ENCODE peak calls at places on chromosomes 3 and 15, in four cellular contexts. I is NB4, G is fibroblast of lung, R is brain microvascular endothelial cell. Q is an unnamed sample.

GRCh38 chr15:50893976-50894375 is 14.5 kb upstream of the AP4E1 start:
- DNase-seq in I (no peak), R (no peak), G (no peak), Q (no peak)

GRCh38 chr3:50299929-50300680 is 900 bp upstream of the HYAL3 start:
- DNase-seq in I (peak), G (no peak), R (no peak), Q (peak)

GRCh38 chr15:82545478-82545877 is 5.2 kb upstream of the RPS17 start:
- DNase-seq in G (no peak), I (no peak), R (no peak), Q (no peak)

GRCh38 chr15:38781196-38781595 is 216.6 kb upstream of the RASGRP1 start:
- DNase-seq in I (no peak), G (no peak), R (no peak), Q (no peak)

GRCh38 chr3:73512095-73512494 is 112.6 kb downstream of the PDZRN3 start:
- DNase-seq in I (no peak), G (peak), R (no peak), Q (peak)

GRCh38 chr3:33360136-33360825 is 79.9 kb downstream of the UBP1 start:
- DNase-seq in G (peak), I (no peak), R (peak), Q (peak)

GRCh38 chr15:43412096-43412495 is 41.2 kb downstream of the TUBGCP4 start:
- DNase-seq in R (no peak), G (no peak), I (no peak), Q (no peak)

GRCh38 chr15:75650908-75651809 is 3.4 kb downstream of the SNX33 start:
- DNase-seq in R (no peak), I (peak), G (peak), Q (no peak)

GRCh38 chr3:44584646-44585501 is at the start of gene ZNF660:
- DNase-seq in G (peak), I (peak), R (peak), Q (peak)

GRCh38 chr3:89314454-89314853 is 207.0 kb downstream of the EPHA3 start:
- DNase-seq in I (peak), G (peak), R (peak), Q (peak)

GRCh38 chr3:133992951-133993595 is 36.7 kb downstream of the SLCO2A1 start:
- DNase-seq in G (peak), R (no peak), I (no peak), Q (no peak)

GRCh38 chr3:62768896-62769295 is 106.3 kb downstream of the CADPS start:
- DNase-seq in G (no peak), I (no peak), R (no peak), Q (no peak)

GRCh38 chr3:81214626-81215025 is 546.8 kb downstream of the GBE1 start:
- DNase-seq in R (no peak), G (peak), I (no peak), Q (no peak)

GRCh38 chr3:23888617-23889228 is 28.1 kb downstream of the NKIRAS1 start:
- DNase-seq in R (peak), I (peak), G (peak), Q (peak)

GRCh38 chr3:157549498-157549897 is 46.3 kb upstream of the VEPH1 start:
- DNase-seq in G (no peak), I (no peak), R (no peak), Q (no peak)

GRCh38 chr3:77329161-77329560 is 289.3 kb downstream of the ROBO2 start:
- DNase-seq in I (no peak), G (peak), R (no peak), Q (no peak)

GRCh38 chr3:25246921-25247320 is 181.1 kb upstream of the RARB start:
- DNase-seq in G (no peak), R (no peak), I (no peak), Q (no peak)

GRCh38 chr3:195196266-195196665 is 74.7 kb downstream of the XXYLT1 start:
- DNase-seq in R (peak), G (peak), I (no peak), Q (peak)

GRCh38 chr15:88015228-88015860 is 241.2 kb downstream of the NTRK3 start:
- DNase-seq in R (no peak), G (no peak), I (no peak), Q (peak)

GRCh38 chr3:66256806-66257205 is 36.0 kb downstream of the SLC25A26 start:
- DNase-seq in I (no peak), G (peak), R (no peak), Q (peak)

GRCh38 chr3:66497982-66498671 is 2.7 kb downstream of the LRIG1 start:
- DNase-seq in R (no peak), I (no peak), G (no peak), Q (no peak)

GRCh38 chr15:69790632-69791031 is 307.1 kb downstream of the TLE3 start:
- DNase-seq in G (no peak), I (no peak), R (no peak), Q (no peak)

DNA sequence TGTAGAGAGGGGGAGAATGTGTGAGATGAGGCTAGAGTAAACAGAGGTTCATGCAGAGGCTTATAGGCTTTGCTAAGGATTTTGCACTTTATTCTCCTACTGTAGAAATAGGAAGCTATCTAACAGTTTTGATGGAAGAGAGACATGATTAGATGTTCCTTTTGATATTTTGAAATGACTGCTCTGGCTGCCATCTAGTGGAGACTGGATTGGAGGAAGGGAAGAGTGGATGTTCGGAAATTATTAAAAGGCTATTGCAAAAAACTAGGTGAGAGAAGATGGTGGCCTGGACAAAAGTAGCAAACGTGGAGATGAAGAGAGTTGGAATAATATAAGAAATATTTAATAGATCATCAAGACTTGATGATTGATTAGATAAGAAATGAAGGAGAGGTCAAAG is 42.2 kb downstream of the SYN2 start:
- DNase-seq in G (peak), R (no peak), I (peak), Q (no peak)
- TF ChIP-seq CTCF in G (no peak), R (peak), I (peak), Q (peak)

GRCh38 chr3:186021673-186022362 is 84.0 kb upstream of the TRA2B start:
- DNase-seq in G (peak), I (no peak), R (peak), Q (peak)

GRCh38 chr3:186022931-186023330 is 85.1 kb upstream of the TRA2B start:
- DNase-seq in I (no peak), G (no peak), R (no peak), Q (no peak)

GRCh38 chr3:186025161-186025560 is 83.7 kb downstream of the ETV5 start:
- DNase-seq in G (peak), I (no peak), R (peak), Q (peak)

GRCh38 chr3:186024210-186024609 is 84.7 kb downstream of the ETV5 start:
- DNase-seq in G (peak), R (no peak), I (no peak), Q (peak)
- H3K4me3 ChIP-seq in G (no peak), R (no peak), I (no peak), Q (peak)

GRCh38 chr3:46845860-46846623 is 17.2 kb downstream of the MYL3 start:
- DNase-seq in R (peak), I (peak), G (peak), Q (peak)
- TF ChIP-seq CTCF in R (peak), I (peak), G (peak), Q (peak)

DNA sequence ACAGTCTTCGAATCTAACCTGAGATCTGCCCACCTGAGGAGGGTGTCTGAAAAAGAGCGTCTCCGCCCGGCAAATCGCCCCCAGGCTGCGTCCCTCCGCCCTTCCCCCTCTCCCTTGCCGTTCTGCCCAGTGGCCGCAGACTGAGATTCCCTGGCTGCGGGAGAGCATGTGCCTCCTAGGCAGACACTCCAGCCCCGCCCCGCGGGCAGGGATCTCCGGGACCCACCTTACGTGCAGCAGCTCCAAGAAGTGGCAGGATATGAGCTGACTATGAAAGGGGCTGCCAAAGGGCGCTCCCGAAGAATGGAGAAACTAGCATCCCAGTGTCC is 2.7 kb upstream of the WNT5A start:
- DNase-seq in I (no peak), G (no peak), R (no peak), Q (no peak)
- H3K4me3 ChIP-seq in I (no peak), G (no peak), R (peak), Q (no peak)

GRCh38 chr3:179907784-179908482 is 128.8 kb downstream of the PEX5L start:
- DNase-seq in I (no peak), R (no peak), G (no peak), Q (no peak)
- TF ChIP-seq CTCF in I (no peak), R (no peak), G (no peak), Q (no peak)

GRCh38 chr15:73922186-73923151 is 3.8 kb upstream of the LOXL1 start:
- DNase-seq in G (peak), I (peak), R (peak), Q (peak)
- H3K4me3 ChIP-seq in G (no peak), I (no peak), R (no peak), Q (no peak)

Q was measured in fibroblast of the aortic adventitia.